ENCODE peak calls at places on chromosomes 11 and 22, in four cellular contexts. E, K, B and W are unnamed samples.

GRCh38 chr11:23590909-23591308 is 730.6 kb upstream of the CCDC179 start:
- DNase-seq in B (no peak), K (no peak), E (no peak), W (no peak)

GRCh38 chr22:26461188-26461810 is 22.3 kb downstream of the HPS4 start:
- DNase-seq in B (peak), K (no peak), E (peak), W (peak)

GRCh38 chr22:50656122-50657070 is 16.2 kb upstream of the SHANK3 start:
- DNase-seq in B (peak), E (peak), K (no peak), W (peak)

GRCh38 chr11:46560300-46561025 is 33.4 kb downstream of the AMBRA1 start:
- DNase-seq in E (no peak), K (peak), B (peak), W (peak)

GRCh38 chr11:43408277-43408676 is 49.6 kb downstream of the TTC17 start:
- DNase-seq in K (no peak), B (no peak), E (no peak), W (no peak)

GRCh38 chr11:92886243-92886905 is 83.1 kb upstream of the MTNR1B start:
- DNase-seq in E (peak), K (peak), B (peak), W (peak)

GRCh38 chr22:30694638-30695350 is at the start of gene OSBP2:
- DNase-seq in K (no peak), B (peak), E (no peak), W (no peak)

GRCh38 chr22:46740910-46741785 is 3.1 kb upstream of the CERK start:
- DNase-seq in K (no peak), E (no peak), B (no peak), W (no peak)

GRCh38 chr11:67025750-67026149 is 2.8 kb downstream of the SYT12 start:
- DNase-seq in E (no peak), K (no peak), B (no peak), W (no peak)

GRCh38 chr22:43077121-43077877 is 11.9 kb downstream of the TTLL1 start:
- DNase-seq in K (no peak), E (no peak), B (no peak), W (no peak)

GRCh38 chr11:75474878-75475766 is 42.1 kb upstream of the KLHL35 start:
- DNase-seq in E (no peak), K (no peak), B (no peak), W (peak)

GRCh38 chr11:88482871-88483301 is 145.3 kb upstream of the CTSC start:
- DNase-seq in K (no peak), E (no peak), B (no peak), W (no peak)

GRCh38 chr11:69140635-69141034 is 15.1 kb upstream of the SMIM38 start:
- DNase-seq in B (no peak), E (no peak), K (no peak), W (no peak)

GRCh38 chr11:117950999-117951961 is 22.1 kb upstream of the TMPRSS13 start:
- DNase-seq in B (no peak), K (no peak), E (no peak), W (peak)
- TF ChIP-seq MYC in B (no peak), K (no peak), E (no peak), W (peak)

GRCh38 chr11:128716661-128717210 is 22.9 kb downstream of the FLI1 start:
- DNase-seq in E (no peak), K (no peak), B (peak), W (no peak)
- TF ChIP-seq MAX in E (no peak), K (no peak), B (no peak), W (no peak)

DNA sequence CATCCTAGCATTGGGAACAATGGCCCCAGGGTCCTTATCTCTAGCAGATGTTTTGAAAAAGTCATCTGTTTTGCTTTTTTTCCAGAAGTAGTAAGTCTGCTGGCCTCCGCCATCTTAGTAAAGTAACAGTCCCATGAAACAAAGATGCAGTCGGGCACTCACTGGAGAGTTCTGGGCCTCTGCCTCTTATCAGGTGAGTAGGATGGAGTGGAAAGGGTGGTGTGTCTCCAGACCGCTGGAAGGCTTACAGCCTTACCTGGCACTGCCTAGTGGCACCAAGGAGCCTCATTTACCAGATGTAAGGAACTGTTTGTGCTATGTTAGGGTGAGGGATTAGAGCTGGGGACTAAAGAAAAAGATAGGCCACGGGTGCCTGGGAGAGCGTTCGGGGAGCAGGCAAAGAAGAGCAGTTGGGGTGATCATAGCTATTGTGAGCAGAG is 299 bp downstream of the CD3E start:
- DNase-seq in E (no peak), B (no peak), K (no peak), W (no peak)
- TF ChIP-seq CTCF in E (no peak), B (no peak), K (no peak), W (no peak)

DNA sequence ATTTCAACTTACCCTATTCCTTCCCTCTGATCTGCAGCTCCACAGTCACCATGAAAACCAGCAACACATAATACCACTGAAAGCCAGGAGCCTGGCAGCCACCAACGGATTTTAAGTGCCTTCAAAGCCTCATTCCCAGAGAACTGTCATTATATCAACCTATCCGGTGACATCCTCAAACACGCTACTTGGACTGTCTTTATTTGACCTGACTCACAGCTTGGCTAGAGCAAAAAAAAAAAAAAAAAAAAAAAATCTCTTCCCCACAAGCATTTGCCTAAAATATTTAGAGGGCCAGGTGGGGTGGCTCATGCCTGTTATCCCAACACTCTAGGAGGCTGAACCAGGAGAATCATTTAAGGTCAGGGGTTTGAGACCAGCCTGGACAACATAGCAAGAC is 32.4 kb upstream of the ARHGAP32 start:
- DNase-seq in B (no peak), K (no peak), E (no peak), W (no peak)
- TF ChIP-seq MYC in B (no peak), K (no peak), E (no peak), W (no peak)

GRCh38 chr11:21931436-21932101 is 261.3 kb upstream of the ANO5 start:
- DNase-seq in E (no peak), B (no peak), K (no peak), W (no peak)
- TF ChIP-seq MAX in E (no peak), B (no peak), K (no peak), W (no peak)

GRCh38 chr22:39117585-39118191 is 20.6 kb downstream of the APOBEC3H start:
- DNase-seq in E (peak), K (peak), B (peak), W (peak)
- TF ChIP-seq CTCF in E (peak), K (peak), B (peak), W (peak)

GRCh38 chr22:19520007-19520406 is 4.2 kb downstream of the CLDN5 start:
- DNase-seq in E (no peak), B (no peak), K (no peak), W (no peak)
- TF ChIP-seq MYC in E (no peak), B (no peak), K (no peak), W (no peak)

DNA sequence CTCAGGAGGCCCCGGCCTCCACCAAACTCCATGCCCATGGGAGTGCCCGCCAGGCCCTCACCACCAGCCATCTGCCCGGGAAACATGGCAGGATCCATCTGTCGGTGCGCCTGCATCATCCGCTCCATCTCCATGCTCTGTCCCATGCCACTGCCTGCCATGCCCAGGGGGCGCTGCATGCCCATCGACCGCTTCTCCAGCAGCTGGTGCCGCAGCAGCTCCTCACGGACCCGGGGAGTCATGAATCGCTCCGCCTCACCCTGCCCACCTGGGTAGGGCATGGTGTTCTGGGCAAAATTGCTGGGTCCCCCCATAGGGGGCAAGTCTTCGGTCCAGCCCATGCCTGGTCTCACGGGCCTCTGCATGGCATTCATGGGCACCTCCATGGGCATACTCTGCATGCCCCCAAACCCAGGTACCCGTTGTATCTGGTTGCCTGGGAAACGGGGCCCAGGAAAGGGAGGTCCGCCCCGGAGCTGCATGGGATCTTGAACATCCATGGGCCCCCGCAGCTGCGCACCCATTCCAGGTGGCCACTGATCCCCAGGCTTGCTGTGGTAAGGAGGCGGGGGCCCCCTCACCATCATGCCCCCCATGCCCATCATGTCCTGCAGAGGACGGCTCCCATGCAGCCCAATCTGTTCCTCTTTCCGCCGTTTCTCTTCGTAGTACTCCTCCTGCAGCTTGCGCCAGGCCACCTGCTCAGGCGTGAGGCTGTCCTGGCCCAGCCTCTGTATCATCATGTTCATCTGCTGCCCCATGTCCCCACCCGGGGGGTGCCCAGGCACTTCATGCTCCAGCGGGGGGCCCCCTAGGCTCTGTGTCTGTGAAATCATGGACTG is 18.0 kb downstream of the CXCR5 start:
- DNase-seq in B (no peak), E (no peak), K (no peak), W (no peak)
- TF ChIP-seq MAX in B (no peak), E (no peak), K (no peak), W (no peak)

GRCh38 chr11:120229451-120230424 is 10.2 kb upstream of the POU2F3 start:
- DNase-seq in K (no peak), E (no peak), B (peak), W (peak)

GRCh38 chr11:120230433-120231071 is 9.4 kb upstream of the POU2F3 start:
- DNase-seq in B (no peak), K (no peak), E (no peak), W (no peak)

GRCh38 chr11:120226714-120227113 is 13.2 kb upstream of the POU2F3 start:
- DNase-seq in B (no peak), E (no peak), K (no peak), W (no peak)

GRCh38 chr11:120227228-120227852 is 12.6 kb upstream of the POU2F3 start:
- DNase-seq in B (no peak), K (no peak), E (no peak), W (no peak)

DNA sequence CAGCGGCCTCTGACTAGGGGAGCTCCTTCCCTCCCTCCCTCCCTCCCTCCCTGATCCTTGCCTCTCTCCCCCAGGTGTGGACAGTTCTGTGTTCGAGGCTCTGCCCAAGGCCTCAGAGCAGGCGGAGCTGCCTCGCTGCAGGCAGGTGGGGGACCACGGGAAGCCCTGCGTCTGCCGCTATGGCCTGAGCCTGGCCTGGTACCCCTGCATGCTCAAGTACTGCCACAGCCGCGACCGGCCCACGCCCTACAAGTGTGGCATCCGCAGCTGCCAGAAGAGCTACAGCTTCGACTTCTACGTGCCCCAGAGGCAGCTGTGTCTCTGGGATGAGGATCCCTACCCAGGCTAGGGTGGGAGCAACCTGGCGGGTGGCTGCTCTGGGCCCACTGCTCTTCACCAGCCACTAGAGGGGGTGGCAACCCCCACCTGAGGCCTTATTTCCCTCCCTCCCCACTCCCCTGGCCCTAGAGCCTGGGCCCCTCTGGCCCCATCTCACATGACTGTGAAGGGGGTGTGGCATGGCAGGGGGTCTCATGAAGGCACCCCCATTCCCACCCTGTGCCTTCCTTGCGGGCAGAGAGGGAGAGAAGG is 11.1 kb upstream of the POU2F3 start:
- DNase-seq in E (no peak), K (no peak), B (no peak), W (no peak)
- TF ChIP-seq CTCF in E (no peak), K (peak), B (no peak), W (peak)

GRCh38 chr11:129950319-129951034 is 52.2 kb downstream of the PRDM10 start:
- DNase-seq in E (no peak), K (no peak), B (peak), W (peak)
- TF ChIP-seq MYC in E (no peak), K (no peak), B (no peak), W (peak)